ENCODE peak calls at places on chromosome 10, in nine cellular contexts. T is ovary, U is transverse colon, F is suprapubic skin, K is A549, D is H1, Z is tibial nerve, N is HepG2, E is upper lobe of left lung. L is an unnamed sample.

GRCh38 chr10:88954458-88955083 is 2.0 kb upstream of the ACTA2 start:
- DNase-seq in N (no peak), Z (no peak), E (no peak), K (no peak), F (no peak), T (no peak), U (no peak), D (no peak), L (no peak)

GRCh38 chr10:132050191-132050590 is 15.6 kb upstream of the JAKMIP3 start:
- DNase-seq in D (no peak), N (no peak), T (no peak), K (no peak), F (no peak), U (no peak), E (no peak), Z (no peak), L (no peak)

GRCh38 chr10:10193848-10194247 is 823.8 kb upstream of the CELF2 start:
- DNase-seq in E (no peak), D (no peak), K (no peak), F (no peak), Z (no peak), N (no peak), U (no peak), T (no peak), L (no peak)

GRCh38 chr10:106863549-106863948 is 301.0 kb downstream of the SORCS1 start:
- DNase-seq in F (no peak), D (no peak), N (no peak), E (no peak), T (no peak), Z (no peak), K (no peak), U (no peak), L (no peak)

GRCh38 chr10:30882281-30882680 is 149.4 kb downstream of the ZNF438 start:
- DNase-seq in N (no peak), D (no peak), T (no peak), K (no peak), Z (no peak), E (no peak), U (no peak), F (no peak), L (no peak)

GRCh38 chr10:79022565-79023488 is 45.9 kb upstream of the ZMIZ1 start:
- DNase-seq in K (peak), T (peak), Z (no peak), N (peak), D (peak), U (peak), E (no peak), F (peak), L (peak)

GRCh38 chr10:77741746-77742145 is 104.1 kb upstream of the KCNMA1 start:
- DNase-seq in E (no peak), F (no peak), D (no peak), Z (no peak), K (no peak), N (no peak), T (no peak), U (no peak), L (no peak)

GRCh38 chr10:14010083-14010551 is 320.6 kb downstream of the FRMD4A start:
- DNase-seq in F (no peak), E (no peak), T (no peak), D (no peak), Z (no peak), U (no peak), N (no peak), K (no peak), L (no peak)

GRCh38 chr10:12597800-12598750 is 248.7 kb downstream of the CAMK1D start:
- DNase-seq in F (no peak), T (no peak), E (no peak), Z (no peak), N (no peak), K (no peak), D (no peak), U (no peak), L (no peak)

GRCh38 chr10:92291610-92291859 is 568 bp downstream of the MARCHF5 start:
- DNase-seq in N (no peak), T (no peak), K (no peak), F (no peak), U (no peak), E (no peak), Z (no peak), D (no peak), L (no peak)

GRCh38 chr10:61642692-61643091 is 20.0 kb upstream of the CABCOCO1 start:
- DNase-seq in E (no peak), U (no peak), K (no peak), D (no peak), T (no peak), F (no peak), N (no peak), Z (no peak), L (no peak)

GRCh38 chr10:101070098-101070497 is 8.3 kb downstream of the KAZALD1 start:
- DNase-seq in F (no peak), Z (no peak), E (no peak), T (no peak), K (no peak), N (no peak), D (no peak), U (peak), L (no peak)

GRCh38 chr10:75358835-75359421 is 42.6 kb downstream of the ZNF503 start:
- DNase-seq in N (no peak), D (no peak), U (no peak), Z (no peak), F (no peak), T (no peak), E (no peak), K (peak), L (no peak)

GRCh38 chr10:127687548-127687947 is 49.4 kb upstream of the FOXI2 start:
- DNase-seq in T (no peak), N (no peak), D (no peak), E (no peak), Z (no peak), K (no peak), U (no peak), F (no peak), L (no peak)

GRCh38 chr10:47451275-47451997 is 32.5 kb downstream of the ANXA8 start:
- DNase-seq in U (no peak), Z (no peak), N (no peak), E (no peak), F (no peak), T (no peak), K (no peak), D (no peak), L (no peak)

GRCh38 chr10:82811621-82812020 is 936.6 kb downstream of the NRG3 start:
- DNase-seq in U (no peak), T (no peak), E (no peak), D (peak), K (peak), Z (no peak), N (no peak), F (no peak), L (no peak)

GRCh38 chr10:112915590-112916572 is 34.2 kb upstream of the TCF7L2 start:
- DNase-seq in F (no peak), K (peak), N (peak), T (no peak), E (peak), U (peak), Z (no peak), D (no peak), L (no peak)
- TF ChIP-seq EP300 in F (no peak), K (peak), N (no peak), T (no peak), E (no peak), U (no peak), Z (no peak), D (no peak), L (no peak)

DNA sequence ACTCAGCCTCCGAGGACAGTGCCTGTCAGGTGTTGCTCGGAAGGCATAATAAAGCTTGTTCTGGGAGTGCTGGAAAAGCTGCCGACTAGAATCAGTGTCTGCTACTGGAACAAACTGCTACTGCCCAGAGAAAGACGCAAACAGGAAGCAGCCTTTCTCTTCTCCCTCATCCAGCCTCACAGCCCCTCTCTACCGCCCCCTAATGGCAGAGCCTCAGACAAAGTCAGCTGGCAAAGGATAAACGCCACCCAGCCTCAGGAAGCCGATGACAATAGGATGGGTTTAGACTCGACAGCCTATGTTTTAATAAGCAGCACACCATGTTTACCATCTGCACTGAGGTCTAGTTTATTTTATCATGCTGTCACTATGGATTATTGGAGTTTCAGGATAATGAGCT is 169.5 kb upstream of the LYZL1 start:
- DNase-seq in U (peak), E (no peak), Z (no peak), K (peak), N (peak), F (no peak), D (peak), T (peak), L (no peak)
- TF ChIP-seq EP300 in U (no peak), E (no peak), Z (no peak), K (no peak), N (no peak), F (no peak), D (no peak), T (no peak), L (no peak)

GRCh38 chr10:84227810-84228209 is 2.5 kb upstream of the LRIT2 start:
- DNase-seq in U (no peak), T (no peak), K (no peak), Z (no peak), F (no peak), D (no peak), N (no peak), E (no peak), L (no peak)
- TF ChIP-seq EP300 in U (no peak), T (no peak), K (no peak), Z (no peak), F (no peak), D (no peak), N (no peak), E (no peak), L (no peak)

DNA sequence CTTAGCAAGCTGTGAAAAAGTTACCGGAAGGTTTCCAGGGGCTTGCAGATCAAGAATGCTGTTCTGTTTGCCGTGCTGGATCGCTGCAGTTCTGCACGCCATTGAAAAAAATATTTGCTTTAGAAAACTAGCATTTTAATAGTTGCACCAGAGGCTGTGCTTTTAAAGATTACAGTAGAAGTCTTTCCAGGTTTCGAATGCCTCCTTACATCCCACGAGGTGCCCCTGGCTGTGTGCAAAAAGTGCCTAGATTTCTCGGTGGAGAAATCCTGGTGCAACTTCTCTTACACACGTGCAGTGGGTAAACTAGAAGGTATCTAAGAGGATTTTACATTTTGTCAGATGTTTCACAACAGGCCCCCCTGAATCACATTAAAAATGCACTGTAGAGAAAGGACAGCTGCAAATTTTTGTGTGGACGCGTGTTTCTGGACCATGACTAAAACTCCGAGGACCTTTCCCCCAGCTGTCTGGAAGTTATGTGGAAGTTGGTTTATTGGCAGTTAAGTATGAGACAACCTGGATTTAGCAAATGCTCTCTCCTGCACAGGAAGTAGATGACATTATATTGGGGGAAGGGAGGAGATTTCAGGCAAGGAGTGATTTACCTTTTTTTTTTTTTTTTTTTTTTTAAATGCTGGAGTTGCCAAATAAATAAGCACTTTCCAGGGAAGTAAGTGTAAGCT is 5.8 kb downstream of the TCF7L2 start:
- DNase-seq in Z (no peak), T (no peak), D (no peak), U (peak), K (peak), E (peak), F (no peak), N (no peak), L (peak)
- TF ChIP-seq EP300 in Z (no peak), T (no peak), D (no peak), U (no peak), K (peak), E (no peak), F (no peak), N (no peak), L (no peak)

DNA sequence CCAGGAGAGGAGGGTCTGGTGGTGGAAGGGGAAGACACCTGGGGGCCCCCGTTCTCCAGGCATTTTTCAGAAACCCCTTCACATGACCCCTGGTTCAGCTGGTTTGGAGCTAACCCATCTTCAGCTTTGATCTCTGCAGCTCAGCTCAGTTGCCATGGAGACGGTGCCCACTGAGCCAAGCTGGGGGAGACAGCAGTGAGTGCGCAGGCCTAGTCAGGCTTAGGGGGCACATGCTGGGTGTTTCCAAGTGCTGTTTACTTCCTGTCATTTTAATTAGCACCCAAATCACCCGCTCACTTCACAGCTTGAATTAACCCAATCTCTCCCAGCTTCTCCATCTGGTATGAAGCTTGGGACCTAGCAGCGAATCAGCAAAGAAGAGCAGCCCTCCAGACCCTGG is 9.0 kb downstream of the SPOCK2 start:
- DNase-seq in N (no peak), T (no peak), K (no peak), D (no peak), U (no peak), F (no peak), Z (no peak), E (no peak), L (peak)
- TF ChIP-seq EP300 in N (no peak), T (no peak), K (no peak), D (no peak), U (no peak), F (no peak), Z (no peak), E (no peak), L (no peak)

DNA sequence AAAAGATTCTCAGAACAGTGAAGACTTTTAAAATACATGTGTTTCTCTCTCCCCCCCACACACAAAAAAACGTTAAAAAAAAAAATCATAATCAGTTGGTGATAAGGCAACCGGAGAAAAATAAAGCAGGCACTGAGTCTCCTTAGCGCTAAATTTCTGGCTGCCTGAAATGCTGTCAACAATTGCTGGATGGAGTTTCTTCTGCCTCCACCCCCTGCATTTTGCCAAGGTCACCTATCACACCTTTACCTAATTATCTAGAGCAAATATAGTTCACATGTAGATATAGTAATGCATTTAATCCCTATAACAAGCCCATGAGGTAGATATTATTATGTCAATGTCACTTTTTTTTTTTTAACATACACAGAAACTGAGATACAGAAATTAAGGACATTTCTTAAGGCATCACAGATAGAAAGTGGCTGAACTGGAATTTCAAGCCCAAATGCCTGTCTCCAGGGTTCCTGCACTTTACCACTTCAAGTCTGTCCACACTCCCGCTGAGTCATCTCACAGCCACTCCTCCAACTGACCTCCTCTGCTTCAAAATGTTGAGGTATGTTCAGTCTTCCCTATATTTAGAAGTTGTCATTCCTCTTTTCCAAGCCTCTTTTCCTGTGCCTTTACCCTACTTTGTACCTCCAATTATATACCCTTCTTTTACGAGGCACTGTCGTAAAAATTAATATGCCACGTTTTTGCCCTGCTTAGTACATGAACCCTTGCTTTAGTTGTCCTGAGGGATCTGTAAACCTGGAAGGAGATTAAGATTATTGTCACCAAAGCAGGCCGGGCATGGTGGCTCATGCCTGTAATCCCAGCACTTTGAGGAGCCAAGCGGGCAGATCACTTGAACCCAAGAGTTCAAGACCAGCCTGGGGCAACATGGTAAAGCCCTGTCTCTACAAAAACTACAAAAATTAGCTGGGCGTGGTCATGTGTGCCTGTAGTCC is 72.8 kb upstream of the MPP7 start:
- DNase-seq in U (peak), F (no peak), E (no peak), K (peak), Z (no peak), N (no peak), D (no peak), T (no peak), L (no peak)
- TF ChIP-seq EP300 in U (no peak), F (no peak), E (no peak), K (no peak), Z (no peak), N (no peak), D (no peak), T (no peak), L (no peak)

GRCh38 chr10:96998329-96998888 is 166.3 kb downstream of the LCOR start:
- DNase-seq in N (peak), F (no peak), D (no peak), K (no peak), Z (no peak), T (peak), E (no peak), U (no peak), L (no peak)
- TF ChIP-seq EP300 in N (no peak), F (no peak), D (no peak), K (no peak), Z (no peak), T (no peak), E (no peak), U (no peak), L (no peak)

DNA sequence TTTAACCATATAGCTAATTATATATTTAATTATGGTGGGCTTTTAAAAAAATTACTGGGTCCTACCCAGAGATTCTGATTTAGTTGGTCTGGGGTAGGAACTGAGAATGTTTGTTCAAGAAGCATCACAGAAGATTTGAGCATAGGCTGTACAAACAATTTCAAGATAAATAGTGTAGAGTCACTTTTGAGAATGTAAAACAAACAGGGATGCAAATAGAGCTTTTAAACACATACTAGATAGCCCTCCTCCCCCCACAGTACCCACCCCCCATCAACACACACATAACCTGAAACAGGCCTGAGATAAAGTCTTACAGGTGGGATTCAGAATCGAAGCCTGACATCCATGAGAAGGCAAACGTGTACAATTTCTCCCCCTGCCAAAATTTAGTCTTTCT is 15.6 kb upstream of the REEP3 start:
- DNase-seq in K (no peak), F (no peak), Z (no peak), N (peak), D (no peak), U (no peak), E (no peak), T (no peak), L (no peak)
- TF ChIP-seq EP300 in K (no peak), F (no peak), Z (no peak), N (no peak), D (no peak), U (no peak), E (no peak), T (no peak), L (no peak)

L was measured in sigmoid colon.